ENCODE peak calls at places on chromosomes 11 and 22, in ten cellular contexts. A is GM23338; R is C1 segment of cervical spinal cord; L is stimulated activated CD8-positive, alpha-beta memory T cell treated with anti-CD3 and anti-CD28 coated beads, Interleukin-7, amount 100 ng/mL, for 1 hour; Q is CD4-positive, alpha-beta T cell; S is heart left ventricle; P is RKO; B is HT-29; N is cardiac fibroblast; I is thyroid gland. V is an unnamed sample.

GRCh38 chr11:119091966-119092879 is 7.5 kb downstream of the HMBS start:
- DNase-seq in A (no peak), R (no peak), L (no peak), Q (no peak), S (no peak), P (peak; percentile 29), B (peak; percentile 19), N (no peak), I (peak; percentile 30), V (no peak)

GRCh38 chr22:46897246-46897623 is 134.8 kb downstream of the TBC1D22A start:
- DNase-seq in A (no peak), R (no peak), L (no peak), Q (no peak), S (no peak), P (peak; percentile 18), B (no peak), N (no peak), I (peak; percentile 44), V (no peak)

GRCh38 chr11:119091083-119091650 is 6.5 kb downstream of the HMBS start:
- DNase-seq in A (no peak), R (no peak), L (no peak), Q (no peak), S (no peak), P (no peak), B (no peak), N (no peak), I (no peak), V (no peak)

GRCh38 chr11:76419896-76420295 is 24.9 kb upstream of the EMSY start:
- DNase-seq in A (peak; percentile 69), R (no peak), L (no peak), Q (no peak), S (no peak), P (peak; percentile 19), B (peak; percentile 38), N (peak; percentile 4), I (no peak), V (no peak)

GRCh38 chr22:25629613-25630012 is 65.1 kb downstream of the GRK3 start:
- DNase-seq in A (no peak), R (no peak), L (no peak), Q (no peak), S (no peak), P (no peak), B (no peak), N (no peak), I (no peak), V (no peak)

GRCh38 chr11:117098269-117099231 is at the start of gene SIK3:
- DNase-seq in A (peak; percentile 94), R (peak; percentile 80), L (peak; percentile 96), Q (peak; percentile 91), S (peak; percentile 96), P (peak; percentile 93), B (peak; percentile 92), N (peak; percentile 94), I (peak; percentile 93), V (peak; percentile 95)

GRCh38 chr11:86931965-86932332 is 23.2 kb downstream of the FZD4 start:
- DNase-seq in A (no peak), R (no peak), L (no peak), Q (no peak), S (no peak), P (peak; percentile 52), B (no peak), N (peak; percentile 75), I (peak; percentile 6), V (no peak)

GRCh38 chr11:66326261-66327111 is 9.6 kb upstream of the CD248 start:
- DNase-seq in A (no peak), R (no peak), L (no peak), Q (no peak), S (peak; percentile 76), P (no peak), B (no peak), N (peak; percentile 65), I (no peak), V (peak; percentile 71)

GRCh38 chr11:119891392-119891791 is 162.4 kb upstream of the NECTIN1 start:
- DNase-seq in A (no peak), R (peak; percentile 31), L (no peak), Q (no peak), S (peak; percentile 77), P (no peak), B (no peak), N (no peak), I (peak; percentile 78), V (no peak)

GRCh38 chr11:70628881-70629844 is 230.8 kb downstream of the CTTN start:
- DNase-seq in A (peak; percentile 49), R (no peak), L (no peak), Q (no peak), S (peak; percentile 69), P (no peak), B (no peak), N (no peak), I (peak; percentile 18), V (peak; percentile 76)

GRCh38 chr11:119323532-119324033 is 6.7 kb upstream of the MCAM start:
- DNase-seq in A (peak; percentile 95), R (no peak), L (peak; percentile 50), Q (peak; percentile 83), S (peak; percentile 62), P (peak; percentile 69), B (peak; percentile 90), N (peak; percentile 82), I (peak; percentile 70), V (no peak)

GRCh38 chr11:65471410-65471762 is 27.5 kb upstream of the MALAT1 start:
- DNase-seq in A (peak; percentile 78), R (peak; percentile 14), L (no peak), Q (no peak), S (peak; percentile 86), P (peak; percentile 78), B (peak; percentile 83), N (peak; percentile 78), I (peak; percentile 82), V (peak; percentile 83)

GRCh38 chr11:27921472-27921871 is 186.5 kb downstream of the KIF18A start:
- DNase-seq in A (no peak), R (no peak), L (no peak), Q (no peak), S (no peak), P (no peak), B (no peak), N (peak; percentile 84), I (no peak), V (no peak)

GRCh38 chr22:30044369-30044768 is 35.9 kb upstream of the HORMAD2 start:
- DNase-seq in A (no peak), R (no peak), L (no peak), Q (no peak), S (no peak), P (peak; percentile 16), B (peak; percentile 55), N (peak; percentile 92), I (peak; percentile 57), V (no peak)

GRCh38 chr11:73729594-73730206 is 31.2 kb downstream of the RAB6A start:
- DNase-seq in A (peak; percentile 86), R (no peak), L (no peak), Q (no peak), S (no peak), P (peak; percentile 54), B (peak; percentile 45), N (peak; percentile 9), I (peak; percentile 22), V (no peak)

GRCh38 chr11:22734628-22735345 is 68.4 kb downstream of the GAS2 start:
- DNase-seq in A (no peak), R (no peak), L (no peak), Q (no peak), S (no peak), P (peak; percentile 23), B (no peak), N (peak; percentile 33), I (no peak), V (no peak)

GRCh38 chr22:23566716-23567475 is 13.2 kb downstream of the IGLL1 start:
- DNase-seq in A (no peak), R (no peak), L (no peak), Q (no peak), S (no peak), P (no peak), B (no peak), N (no peak), I (no peak), V (no peak)

GRCh38 chr11:6357222-6357621 is 33.1 kb upstream of the SMPD1 start:
- DNase-seq in A (no peak), R (no peak), L (no peak), Q (no peak), S (peak; percentile 47), P (peak; percentile 81), B (no peak), N (peak; percentile 92), I (no peak), V (no peak)

GRCh38 chr22:26172389-26172990 is 3.2 kb downstream of the SEZ6L start:
- DNase-seq in A (peak; percentile 87), R (no peak), L (no peak), Q (no peak), S (no peak), P (peak; percentile 42), B (peak; percentile 46), N (peak; percentile 27), I (peak; percentile 56), V (no peak)

GRCh38 chr22:28051787-28052356 is 132.8 kb upstream of the PITPNB start:
- DNase-seq in A (peak; percentile 83), R (no peak), L (no peak), Q (no peak), S (peak; percentile 56), P (peak; percentile 58), B (peak; percentile 52), N (peak; percentile 75), I (peak; percentile 72), V (no peak)

GRCh38 chr11:48093795-48094642 is 113.7 kb downstream of the PTPRJ start:
- DNase-seq in A (no peak), R (no peak), L (no peak), Q (no peak), S (no peak), P (no peak), B (peak; percentile 82), N (no peak), I (no peak), V (no peak)

GRCh38 chr22:29267462-29267857 is 321 bp downstream of the RHBDD3 start:
- DNase-seq in A (no peak), R (no peak), L (no peak), Q (no peak), S (no peak), P (no peak), B (no peak), N (no peak), I (no peak), V (no peak)

GRCh38 chr22:40855960-40856512 is 403 bp downstream of the ST13 start:
- DNase-seq in A (peak; percentile 67), R (no peak), L (no peak), Q (no peak), S (no peak), P (peak; percentile 65), B (peak; percentile 28), N (peak; percentile 33), I (peak; percentile 35), V (no peak)

GRCh38 chr11:46050065-46050464 is 71.2 kb downstream of the PHF21A start:
- DNase-seq in A (peak; percentile 58), R (no peak), L (no peak), Q (no peak), S (no peak), P (no peak), B (no peak), N (peak; percentile 85), I (peak; percentile 70), V (no peak)

GRCh38 chr22:24428751-24429410 is 1.5 kb downstream of the ADORA2A start:
- DNase-seq in A (no peak), R (no peak), L (no peak), Q (no peak), S (no peak), P (no peak), B (no peak), N (no peak), I (no peak), V (peak; percentile 21)

GRCh38 chr11:121248496-121248895 is 44.1 kb upstream of the SC5D start:
- DNase-seq in A (no peak), R (no peak), L (no peak), Q (no peak), S (no peak), P (no peak), B (no peak), N (peak; percentile 13), I (no peak), V (no peak)

GRCh38 chr11:61327669-61328071 is 5.2 kb downstream of the DDB1 start:
- DNase-seq in A (no peak), R (no peak), L (no peak), Q (no peak), S (no peak), P (no peak), B (no peak), N (peak; percentile 52), I (no peak), V (no peak)

GRCh38 chr11:11302565-11302964 is 50.5 kb downstream of the CSNK2A3 start:
- DNase-seq in A (no peak), R (no peak), L (no peak), Q (no peak), S (no peak), P (no peak), B (no peak), N (no peak), I (no peak), V (no peak)

V was measured in mucosa of descending colon.